ENCODE peak calls at places on chromosome 12, in seven cellular contexts. R is smooth muscle cell of the brain vasculature, J is T-cell, G is dorsolateral prefrontal cortex, D is AML-193, B is endodermal cell, U is lower leg skin. A is an unnamed sample.

GRCh38 chr12:81992461-81992860 is 233.3 kb upstream of the PPFIA2 start:
- DNase-seq in R (no peak), J (peak), G (no peak), D (peak), B (peak), U (no peak), A (no peak)

GRCh38 chr12:52975204-52975603 is 26.3 kb downstream of the KRT18 start:
- DNase-seq in R (no peak), J (no peak), G (no peak), D (no peak), B (no peak), U (no peak), A (peak)

GRCh38 chr12:5718073-5718472 is 227.0 kb downstream of the ANO2 start:
- DNase-seq in R (no peak), J (no peak), G (no peak), D (no peak), B (no peak), U (no peak), A (no peak)

GRCh38 chr12:29844667-29845066 is 60.9 kb upstream of the TMTC1 start:
- DNase-seq in R (no peak), J (no peak), G (no peak), D (no peak), B (no peak), U (no peak), A (no peak)

GRCh38 chr12:46084666-46085631 is 94.6 kb upstream of the SCAF11 start:
- DNase-seq in R (no peak), J (no peak), G (no peak), D (no peak), B (no peak), U (no peak), A (no peak)

GRCh38 chr12:106118-106561 is 39.6 kb downstream of the IQSEC3 start:
- DNase-seq in R (no peak), J (no peak), G (no peak), D (no peak), B (peak), U (no peak), A (peak)

GRCh38 chr12:109385339-109386078 is 37.8 kb downstream of the MYO1H start:
- DNase-seq in R (peak), J (no peak), G (peak), D (peak), B (peak), U (peak), A (peak)

GRCh38 chr12:106303202-106303820 is 778 bp downstream of the TCP11L2 start:
- DNase-seq in R (no peak), J (peak), G (peak), D (peak), B (peak), U (peak), A (peak)

GRCh38 chr12:104694711-104695110 is 238.0 kb downstream of the CHST11 start:
- DNase-seq in R (no peak), J (no peak), G (no peak), D (no peak), B (peak), U (no peak), A (peak)

GRCh38 chr12:4864575-4864974 is 45.1 kb upstream of the KCNA1 start:
- DNase-seq in R (no peak), J (no peak), G (no peak), D (no peak), B (no peak), U (no peak), A (no peak)

GRCh38 chr12:90449611-90450010 is 505.4 kb downstream of the CCER1 start:
- DNase-seq in R (no peak), J (no peak), G (no peak), D (no peak), B (no peak), U (no peak), A (no peak)

GRCh38 chr12:102691773-102692555 is 211.6 kb upstream of the IGF1 start:
- DNase-seq in R (no peak), J (no peak), G (no peak), D (no peak), B (no peak), U (no peak), A (no peak)

GRCh38 chr12:116735951-116736599 is 1.8 kb downstream of the SPRING1 start:
- DNase-seq in R (no peak), J (no peak), G (no peak), D (peak), B (peak), U (no peak), A (no peak)

GRCh38 chr12:110582286-110583136 is 607 bp downstream of the PPTC7 start:
- DNase-seq in R (no peak), J (peak), G (peak), D (peak), B (peak), U (peak), A (peak)

GRCh38 chr12:14771651-14772137 is 31.6 kb downstream of the WBP11 start:
- DNase-seq in R (no peak), J (peak), G (no peak), D (peak), B (peak), U (no peak), A (no peak)

GRCh38 chr12:116455540-116456306 is 103.5 kb upstream of the MAP1LC3B2 start:
- DNase-seq in R (peak), J (no peak), G (no peak), D (no peak), B (peak), U (peak), A (peak)

GRCh38 chr12:62516932-62517331 is 50.3 kb downstream of the MON2 start:
- DNase-seq in R (no peak), J (no peak), G (no peak), D (peak), B (no peak), U (no peak), A (no peak)